ENCODE peak calls at places on chromosomes 3 and 15, in eight cellular contexts. I is left lung, Q is Peyer's patch, J is uterus, K is AG04450, B is upper lobe of left lung, Y is brain microvascular endothelial cell, W is fibroblast of pulmonary artery. C is an unnamed sample.

GRCh38 chr15:80831606-80832224 is 52.5 kb downstream of the CEMIP start:
- DNase-seq in B (no peak), J (no peak), K (no peak), I (no peak), W (no peak), Y (no peak), Q (no peak), C (no peak)

GRCh38 chr3:42387802-42388651 is 22.4 kb downstream of the LYZL4 start:
- DNase-seq in Q (no peak), J (no peak), W (peak; percentile 11), I (no peak), K (no peak), B (no peak), Y (peak; percentile 27), C (no peak)

GRCh38 chr3:160963949-160964348 is 141.2 kb downstream of the B3GALNT1 start:
- DNase-seq in I (no peak), B (no peak), Y (no peak), W (no peak), Q (no peak), K (no peak), J (no peak), C (no peak)

GRCh38 chr3:33318709-33319380 is 41.6 kb downstream of the FBXL2 start:
- DNase-seq in B (no peak), J (no peak), Y (no peak), Q (no peak), K (no peak), W (peak; percentile 22), I (no peak), C (no peak)

GRCh38 chr15:67134577-67135492 is 69.4 kb downstream of the SMAD3 start:
- DNase-seq in I (no peak), Q (no peak), Y (no peak), B (peak; percentile 67), J (no peak), W (no peak), K (no peak), C (peak; percentile 61)

GRCh38 chr15:97995192-97995591 is 34.7 kb downstream of the ARRDC4 start:
- DNase-seq in I (no peak), K (no peak), Q (no peak), B (no peak), W (no peak), Y (no peak), J (no peak), C (no peak)

GRCh38 chr3:131794766-131795381 is 239.9 kb downstream of the CPNE4 start:
- DNase-seq in W (peak; percentile 79), B (peak; percentile 24), Q (no peak), K (peak; percentile 36), J (no peak), I (no peak), Y (peak; percentile 54), C (no peak)

GRCh38 chr3:51283421-51283820 is 101.7 kb upstream of the MANF start:
- DNase-seq in Q (no peak), B (no peak), W (no peak), K (no peak), Y (peak; percentile 1), J (no peak), I (no peak), C (no peak)

GRCh38 chr15:99145778-99146177 is 40.9 kb downstream of the SYNM start:
- DNase-seq in Y (no peak), Q (no peak), B (no peak), W (no peak), J (no peak), I (no peak), K (no peak), C (no peak)

GRCh38 chr3:159764211-159765024 is 224.2 kb upstream of the IL12A start:
- DNase-seq in W (peak; percentile 77), B (peak; percentile 54), Y (peak; percentile 70), J (no peak), K (peak; percentile 24), Q (peak; percentile 65), I (peak; percentile 82), C (peak; percentile 58)

GRCh38 chr3:13343601-13344000 is 76.5 kb downstream of the NUP210 start:
- DNase-seq in K (no peak), B (no peak), W (no peak), Y (no peak), J (no peak), Q (no peak), I (no peak), C (no peak)

GRCh38 chr3:160956785-160957184 is 148.4 kb downstream of the B3GALNT1 start:
- DNase-seq in I (no peak), Q (no peak), Y (peak; percentile 14), B (no peak), W (peak; percentile 58), K (no peak), J (no peak), C (no peak)

GRCh38 chr15:36029606-36030005 is 483.6 kb upstream of the DPH6 start:
- DNase-seq in J (no peak), Y (peak; percentile 52), K (peak; percentile 41), B (no peak), I (no peak), W (peak; percentile 67), Q (no peak), C (no peak)

GRCh38 chr15:59292393-59292792 is 80.3 kb downstream of the MYO1E start:
- DNase-seq in B (no peak), Q (no peak), K (no peak), I (no peak), W (peak; percentile 84), Y (no peak), J (no peak), C (no peak)

GRCh38 chr3:49316696-49317457 is 23.0 kb downstream of the USP4 start:
- DNase-seq in W (no peak), Y (no peak), J (no peak), B (no peak), I (no peak), K (no peak), Q (no peak), C (no peak)

GRCh38 chr3:185402561-185402960 is 39.6 kb downstream of the MAP3K13 start:
- DNase-seq in Y (no peak), B (no peak), J (no peak), K (peak; percentile 10), Q (no peak), W (peak; percentile 41), I (no peak), C (no peak)

GRCh38 chr3:10224794-10225660 is 23.2 kb upstream of the TATDN2 start:
- DNase-seq in Y (peak; percentile 59), Q (peak; percentile 77), B (peak; percentile 81), W (peak; percentile 82), K (no peak), J (peak; percentile 66), I (no peak), C (peak; percentile 86)

GRCh38 chr3:136957751-136958288 is at the start of gene IL20RB:
- DNase-seq in B (no peak), J (no peak), I (no peak), Q (no peak), K (no peak), W (peak; percentile 58), Y (no peak), C (no peak)

GRCh38 chr3:136960838-136961836 is 3.4 kb downstream of the IL20RB start:
- DNase-seq in B (no peak), Q (no peak), K (no peak), W (no peak), Y (no peak), J (no peak), I (no peak), C (no peak)

GRCh38 chr3:136958931-136959330 is 1.1 kb downstream of the IL20RB start:
- DNase-seq in K (no peak), Q (no peak), Y (no peak), W (no peak), I (no peak), J (no peak), B (no peak), C (no peak)

GRCh38 chr3:136956994-136957393 is 789 bp upstream of the IL20RB start:
- DNase-seq in K (no peak), I (no peak), B (no peak), J (no peak), Y (no peak), Q (no peak), W (no peak), C (no peak)

GRCh38 chr3:136959599-136959998 is 1.8 kb downstream of the IL20RB start:
- DNase-seq in J (no peak), Q (no peak), W (no peak), B (no peak), Y (no peak), I (no peak), K (no peak), C (no peak)
- H3K4me3 ChIP-seq in J (no peak overlapping the region), Q (no peak overlapping the region), W (no peak overlapping the region), B (no peak overlapping the region), Y (no peak overlapping the region), I (no peak overlapping the region), K (no peak overlapping the region), C (no peak overlapping the region)

GRCh38 chr15:83064859-83065258 is 2.2 kb downstream of the BTBD1 start:
- DNase-seq in W (peak; percentile 17), J (no peak), Y (no peak), K (no peak), I (no peak), B (no peak), Q (no peak), C (no peak)
- H3K4me3 ChIP-seq in W (peak overlapping the region; percentile 91), J (no peak overlapping the region), Y (peak overlapping the region; percentile 87), K (peak overlapping the region; percentile 89), I (peak overlapping the region; percentile 95), B (no peak overlapping the region), Q (no peak overlapping the region), C (peak overlapping the region; percentile 97)

GRCh38 chr15:41502787-41503668 is 9.4 kb downstream of the ITPKA start:
- DNase-seq in J (no peak), Q (no peak), K (no peak), Y (no peak), W (no peak), I (no peak), B (no peak), C (no peak)
- H3K4me3 ChIP-seq in J (no peak overlapping the region), Q (no peak overlapping the region), K (no peak overlapping the region), Y (no peak overlapping the region), W (no peak overlapping the region), I (peak overlapping the region; percentile 30), B (no peak overlapping the region), C (no peak overlapping the region)

GRCh38 chr3:183299976-183300375 is 46.9 kb downstream of the B3GNT5 start:
- DNase-seq in Q (no peak), Y (no peak), K (no peak), B (no peak), J (no peak), W (no peak), I (no peak), C (no peak)

GRCh38 chr3:183301937-183302580 is 49.0 kb downstream of the B3GNT5 start:
- DNase-seq in W (no peak), J (no peak), I (no peak), K (no peak), B (no peak), Y (no peak), Q (no peak), C (no peak)

GRCh38 chr3:183300996-183301562 is 48.0 kb downstream of the B3GNT5 start:
- DNase-seq in Y (peak; percentile 65), W (no peak), J (no peak), Q (no peak), B (no peak), I (no peak), K (no peak), C (no peak)

GRCh38 chr3:183296944-183297343 is 43.9 kb downstream of the B3GNT5 start:
- DNase-seq in Y (no peak), B (peak; percentile 87), W (no peak), I (no peak), Q (no peak), K (no peak), J (no peak), C (no peak)

DNA sequence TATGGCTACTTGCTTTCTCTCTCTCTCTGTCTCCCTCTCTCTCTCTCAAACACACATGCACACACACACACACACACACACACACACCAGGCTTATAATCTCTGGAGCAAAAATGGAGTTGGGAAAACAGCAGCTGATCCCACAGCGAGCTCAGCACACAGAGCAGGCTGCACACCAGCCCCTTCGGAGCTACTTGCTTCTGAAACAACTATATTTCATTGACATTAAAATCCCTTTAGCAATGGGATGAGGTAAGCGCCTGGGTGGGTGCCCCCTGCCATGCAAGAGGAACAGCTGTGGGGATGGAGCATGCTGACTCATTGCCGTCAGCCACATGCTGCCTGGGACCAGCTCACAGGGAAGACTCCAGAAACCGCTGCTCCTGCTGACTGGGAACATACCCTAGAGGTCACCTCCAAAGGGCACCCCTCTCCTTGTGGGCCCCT is 45.7 kb downstream of the B3GNT5 start:
- DNase-seq in B (peak; percentile 85), J (peak; percentile 56), K (peak; percentile 81), W (peak; percentile 90), I (peak; percentile 89), Y (peak; percentile 95), Q (no peak), C (peak; percentile 63)
- H3K4me3 ChIP-seq in B (no peak overlapping the region), J (no peak overlapping the region), K (no peak overlapping the region), W (no peak overlapping the region), I (no peak overlapping the region), Y (no peak overlapping the region), Q (no peak overlapping the region), C (no peak overlapping the region)